ENCODE peak calls at places on chromosomes 16 and 17, in eight cellular contexts. K is WERI-Rb-1; O is cardiac fibroblast; L is heart right ventricle; N is CD4-positive, alpha-beta T cell; J is K562; T is fibroblast of villous mesenchyme; F is AG04449. Z is an unnamed sample.

GRCh38 chr17:79922161-79922569 is 82.9 kb upstream of the CBX4 start:
- DNase-seq in J (no peak), T (no peak), L (no peak), K (no peak), F (no peak), O (no peak), N (no peak), Z (no peak)

GRCh38 chr16:47132310-47132709 is 11.4 kb downstream of the NETO2 start:
- DNase-seq in J (no peak), N (no peak), K (no peak), O (no peak), T (no peak), L (no peak), F (no peak), Z (no peak)

GRCh38 chr17:57721967-57722703 is 23.0 kb downstream of the CCDC182 start:
- DNase-seq in O (no peak), F (no peak), J (no peak), T (no peak), N (no peak), K (no peak), L (no peak), Z (no peak)

GRCh38 chr16:72474511-72475123 is 302.7 kb upstream of the PMFBP1 start:
- DNase-seq in N (no peak), T (peak), O (peak), K (no peak), L (no peak), J (no peak), F (peak), Z (no peak)

GRCh38 chr16:81008151-81008789 is 1.3 kb downstream of the CENPN start:
- DNase-seq in F (no peak), L (no peak), T (no peak), K (no peak), O (no peak), J (no peak), N (no peak), Z (no peak)

GRCh38 chr17:74433421-74434121 is 1.7 kb downstream of the GPRC5C start:
- DNase-seq in L (no peak), F (no peak), O (no peak), J (peak), K (no peak), N (no peak), T (no peak), Z (no peak)

GRCh38 chr17:39634384-39634871 is 2.5 kb upstream of the STARD3 start:
- DNase-seq in F (no peak), O (peak), N (no peak), T (peak), K (peak), J (peak), L (no peak), Z (no peak)

GRCh38 chr17:17420561-17421269 is 56.1 kb upstream of the MED9 start:
- DNase-seq in N (no peak), K (no peak), T (peak), J (no peak), O (peak), L (peak), F (no peak), Z (no peak)

GRCh38 chr17:78236362-78237127 is 5.1 kb downstream of the TMEM235 start:
- DNase-seq in N (no peak), O (no peak), J (no peak), K (peak), T (no peak), L (no peak), F (no peak), Z (no peak)

GRCh38 chr16:74622005-74622404 is 15.1 kb upstream of the GLG1 start:
- DNase-seq in L (no peak), K (peak), F (no peak), N (no peak), J (no peak), T (no peak), O (no peak), Z (no peak)

GRCh38 chr17:73791644-73792043 is 147.4 kb upstream of the SDK2 start:
- DNase-seq in N (no peak), O (no peak), K (no peak), F (no peak), J (no peak), L (no peak), T (no peak), Z (no peak)

GRCh38 chr16:86631441-86631840 is 53.1 kb downstream of the FOXL1 start:
- DNase-seq in O (peak), F (no peak), T (peak), N (no peak), L (no peak), J (no peak), K (no peak), Z (no peak)

GRCh38 chr17:80649672-80650338 is 105.2 kb downstream of the RPTOR start:
- DNase-seq in J (peak), L (peak), K (peak), F (peak), O (peak), N (peak), T (peak), Z (peak)

GRCh38 chr17:53032861-53033271 is 789.9 kb upstream of the KIF2B start:
- DNase-seq in J (no peak), L (peak), F (no peak), O (peak), T (no peak), K (peak), N (no peak), Z (no peak)

GRCh38 chr17:50219939-50220465 is 18.6 kb upstream of the COL1A1 start:
- DNase-seq in O (peak), N (no peak), L (no peak), J (no peak), K (no peak), T (peak), F (no peak), Z (no peak)

GRCh38 chr17:55411463-55411855 is 10.2 kb downstream of the MMD start:
- DNase-seq in F (no peak), O (no peak), J (no peak), T (no peak), N (no peak), L (no peak), K (no peak), Z (no peak)

GRCh38 chr16:67718668-67719047 is 458 bp downstream of the GFOD2 start:
- DNase-seq in T (peak), F (no peak), O (no peak), L (no peak), K (no peak), N (no peak), J (no peak), Z (no peak)

GRCh38 chr17:40364121-40364861 is at the start of gene GJD3:
- DNase-seq in L (peak), F (no peak), N (no peak), K (no peak), O (no peak), T (no peak), J (no peak), Z (no peak)

GRCh38 chr16:52741386-52741785 is 194.4 kb upstream of the TOX3 start:
- DNase-seq in F (no peak), K (no peak), L (no peak), T (no peak), J (no peak), O (no peak), N (no peak), Z (no peak)

GRCh38 chr16:86576591-86577313 is 1.6 kb upstream of the FOXL1 start:
- DNase-seq in F (no peak), T (peak), K (no peak), O (peak), J (peak), L (no peak), N (no peak), Z (no peak)

GRCh38 chr17:66772148-66772812 is 62.6 kb upstream of the CACNG5 start:
- DNase-seq in T (no peak), K (no peak), F (no peak), L (no peak), N (no peak), O (no peak), J (no peak), Z (no peak)

GRCh38 chr17:64358261-64358788 is 32.3 kb downstream of the PECAM1 start:
- DNase-seq in K (no peak), O (no peak), L (no peak), T (peak), J (no peak), N (no peak), F (no peak), Z (no peak)

GRCh38 chr17:64009571-64010402 is 10.6 kb downstream of the ICAM2 start:
- DNase-seq in K (no peak), L (no peak), O (peak), F (no peak), J (no peak), N (no peak), T (no peak), Z (no peak)

DNA sequence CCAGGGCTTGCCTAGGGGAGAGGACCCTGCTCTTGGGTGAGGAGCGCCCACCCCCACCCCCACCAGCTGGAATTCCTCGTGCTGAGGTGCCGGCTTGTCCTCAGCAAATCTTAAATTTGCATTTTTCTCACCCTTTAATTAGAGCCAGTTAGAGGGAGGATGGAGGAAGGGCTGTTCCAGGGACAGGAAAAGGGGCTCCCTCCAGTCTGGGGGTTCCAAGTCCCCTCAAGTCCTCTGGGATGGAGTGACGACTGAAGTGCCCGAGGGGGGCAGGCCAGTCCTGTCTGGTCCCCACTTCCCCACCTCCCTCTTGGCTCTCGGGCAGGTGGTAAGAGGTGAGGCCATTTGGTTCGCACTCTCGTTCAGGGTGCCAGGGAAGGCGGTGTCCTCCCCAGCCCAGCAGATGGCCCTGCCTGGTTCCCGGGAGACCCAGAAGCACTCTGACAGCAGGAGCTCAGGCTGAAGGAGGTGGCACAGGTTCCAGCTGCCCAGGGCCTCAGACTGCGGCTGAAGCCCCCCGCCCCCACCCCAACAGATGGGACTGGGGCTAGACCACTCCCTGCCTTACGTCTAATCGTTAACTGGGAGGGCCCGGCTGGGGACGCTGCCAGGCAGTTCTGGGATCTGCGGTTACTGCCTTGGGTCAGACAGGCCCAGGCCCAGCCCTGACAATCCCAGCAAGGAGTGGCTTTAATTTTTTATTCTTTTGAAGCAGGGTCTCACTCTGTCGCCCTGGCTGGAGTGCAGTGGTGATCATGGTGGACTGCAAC is 2.2 kb downstream of the RAB26 start:
- DNase-seq in K (peak), T (peak), N (no peak), O (peak), F (no peak), L (no peak), J (no peak), Z (no peak)
- TF ChIP-seq CTCF in K (peak), T (peak), N (no peak), O (no peak), F (peak), L (no peak), J (no peak), Z (no peak)

GRCh38 chr17:76517638-76518038 is 16.4 kb upstream of the RHBDF2 start:
- DNase-seq in L (no peak), N (no peak), F (no peak), T (no peak), O (no peak), J (no peak), K (no peak), Z (no peak)
- TF ChIP-seq CTCF in L (no peak), N (no peak), F (no peak), T (no peak), O (no peak), J (no peak), K (no peak), Z (no peak)

DNA sequence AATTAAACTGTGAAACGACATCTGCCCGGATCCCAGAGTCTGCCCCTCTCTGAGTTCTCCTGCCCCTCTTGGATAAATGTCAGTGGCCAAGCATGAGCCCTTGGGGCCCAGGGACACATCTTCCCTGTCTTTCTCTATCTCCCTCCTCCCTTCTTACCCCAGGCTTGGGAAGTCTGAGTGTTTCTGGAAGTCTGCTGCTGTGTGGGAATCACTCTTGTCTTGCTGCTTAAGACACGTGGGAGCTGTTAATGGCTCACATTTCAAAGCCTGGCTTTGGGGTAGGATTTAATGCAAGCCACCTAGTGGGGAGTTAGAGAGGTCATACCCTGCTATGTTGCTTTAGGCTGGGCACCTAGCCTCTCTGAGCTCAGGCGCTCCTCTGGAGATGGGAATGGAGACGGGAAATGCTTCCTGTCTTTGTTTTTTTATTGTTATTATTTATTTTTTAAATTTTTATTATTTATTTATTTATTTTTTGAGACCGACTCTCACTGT is 218.5 kb upstream of the CIBAR2 start:
- DNase-seq in N (no peak), L (no peak), O (peak), T (peak), J (peak), K (peak), F (peak), Z (peak)
- TF ChIP-seq CTCF in N (peak), L (no peak), O (peak), T (peak), J (peak), K (peak), F (peak), Z (peak)

DNA sequence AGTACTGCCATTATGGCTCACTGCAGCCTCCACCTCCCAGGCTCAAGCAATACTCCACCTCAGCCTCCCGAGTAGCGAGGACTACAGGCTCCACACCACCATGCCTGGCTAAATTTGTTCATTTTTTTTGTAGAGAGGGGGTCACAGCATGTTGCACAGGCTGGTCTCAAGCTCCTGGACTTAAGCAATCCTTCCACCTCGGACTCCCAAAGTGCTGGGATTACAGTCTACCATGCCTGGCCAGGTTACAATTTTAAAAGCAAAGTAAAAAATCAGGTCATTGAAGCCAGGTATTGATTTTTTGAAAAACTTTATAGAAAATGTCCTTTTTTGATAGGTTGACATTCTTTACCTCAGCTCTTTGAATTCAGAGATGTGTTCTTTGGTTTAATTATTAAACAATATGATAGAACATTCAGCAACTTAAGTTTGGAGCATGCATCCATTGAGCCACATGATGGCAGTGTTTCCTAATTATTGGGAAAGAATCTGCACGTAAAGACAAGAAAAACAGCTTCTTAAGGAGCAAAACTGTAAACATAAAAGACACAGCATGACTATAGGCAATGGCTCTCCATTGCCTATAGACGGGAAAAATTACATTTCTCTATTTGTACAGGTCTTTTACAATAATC is 1.7 kb upstream of the SLC16A11 start:
- DNase-seq in N (no peak), K (no peak), O (peak), F (peak), L (no peak), J (no peak), T (peak), Z (peak)
- TF ChIP-seq CTCF in N (peak), K (peak), O (peak), F (peak), L (peak), J (peak), T (peak), Z (peak)

GRCh38 chr16:55033225-55034156 is 102.8 kb downstream of the IRX5 start:
- DNase-seq in F (no peak), O (no peak), L (no peak), N (no peak), K (no peak), J (no peak), T (no peak), Z (no peak)

GRCh38 chr16:55037051-55037450 is 106.4 kb downstream of the IRX5 start:
- DNase-seq in N (no peak), K (no peak), L (no peak), J (no peak), O (no peak), T (no peak), F (no peak), Z (no peak)

GRCh38 chr16:55036371-55036821 is 105.7 kb downstream of the IRX5 start:
- DNase-seq in J (no peak), N (no peak), O (no peak), T (no peak), L (no peak), F (no peak), K (no peak), Z (no peak)

GRCh38 chr16:55035956-55036355 is 105.3 kb downstream of the IRX5 start:
- DNase-seq in K (no peak), J (no peak), L (no peak), F (no peak), O (no peak), T (no peak), N (no peak), Z (no peak)

DNA sequence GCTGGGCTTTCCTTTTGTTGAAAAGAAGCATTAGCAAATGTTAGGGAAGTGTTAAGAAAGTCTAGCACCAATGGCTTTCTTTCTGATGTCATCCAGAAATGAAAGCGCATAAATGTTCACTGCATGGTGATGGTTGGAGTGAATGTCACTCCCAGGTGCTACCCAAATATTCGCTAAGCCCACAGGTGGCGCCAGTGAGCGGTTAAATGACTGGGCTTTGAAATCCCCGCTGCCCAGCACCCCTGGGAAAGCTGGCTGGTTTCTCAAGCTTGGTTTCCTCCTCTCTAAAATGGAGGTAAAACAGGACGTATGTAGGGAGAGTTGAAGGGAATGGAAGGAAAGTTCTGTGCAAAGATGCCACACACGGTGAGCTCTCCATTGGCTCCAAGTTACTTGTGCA is 104.4 kb downstream of the IRX5 start:
- DNase-seq in L (no peak), J (peak), O (peak), N (no peak), F (no peak), T (no peak), K (peak), Z (peak)
- TF ChIP-seq CTCF in L (no peak), J (peak), O (peak), N (no peak), F (peak), T (peak), K (peak), Z (peak)

DNA sequence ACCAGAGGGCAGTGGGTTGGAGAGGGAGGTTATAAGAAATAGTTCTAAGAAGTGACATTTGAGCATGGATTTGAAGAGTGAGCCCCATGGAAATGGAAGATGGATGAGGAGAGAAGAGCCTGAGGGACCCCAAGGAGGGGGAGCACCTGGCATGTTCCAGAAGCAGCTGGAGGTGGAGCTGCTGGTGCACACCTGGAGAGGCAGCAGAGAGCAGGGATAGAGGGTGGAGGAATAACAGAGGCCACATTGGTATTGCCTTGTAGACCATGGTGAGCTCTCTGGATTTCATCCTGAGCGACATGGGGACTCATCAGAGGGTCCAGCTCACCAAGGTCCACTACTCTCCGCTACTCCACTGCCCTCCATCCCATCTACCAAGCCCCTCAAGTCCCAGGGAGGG is 22.3 kb upstream of the KDM8 start:
- DNase-seq in T (no peak), O (no peak), L (no peak), N (no peak), F (no peak), K (no peak), J (no peak), Z (no peak)
- TF ChIP-seq CTCF in T (peak), O (no peak), L (no peak), N (no peak), F (no peak), K (peak), J (peak), Z (no peak)

GRCh38 chr17:4104506-4104905 is 38.3 kb downstream of the ZZEF1 start:
- DNase-seq in J (no peak), N (no peak), L (no peak), O (no peak), F (no peak), K (no peak), T (no peak), Z (no peak)

GRCh38 chr17:4109424-4109823 is 33.4 kb downstream of the ZZEF1 start:
- DNase-seq in N (no peak), T (no peak), K (peak), J (no peak), O (no peak), F (no peak), L (no peak), Z (no peak)

GRCh38 chr17:4105232-4105631 is 37.6 kb downstream of the ZZEF1 start:
- DNase-seq in O (no peak), K (no peak), T (no peak), F (no peak), N (no peak), L (no peak), J (no peak), Z (no peak)

GRCh38 chr17:4110152-4110551 is 32.7 kb downstream of the ZZEF1 start:
- DNase-seq in F (peak), N (no peak), L (no peak), O (peak), T (peak), J (no peak), K (no peak), Z (no peak)

GRCh38 chr17:4108397-4108796 is 34.4 kb downstream of the ZZEF1 start:
- DNase-seq in O (no peak), J (no peak), T (no peak), L (no peak), N (no peak), F (no peak), K (no peak), Z (no peak)
- TF ChIP-seq CTCF in O (no peak), J (no peak), T (no peak), L (no peak), N (no peak), F (no peak), K (no peak), Z (no peak)

DNA sequence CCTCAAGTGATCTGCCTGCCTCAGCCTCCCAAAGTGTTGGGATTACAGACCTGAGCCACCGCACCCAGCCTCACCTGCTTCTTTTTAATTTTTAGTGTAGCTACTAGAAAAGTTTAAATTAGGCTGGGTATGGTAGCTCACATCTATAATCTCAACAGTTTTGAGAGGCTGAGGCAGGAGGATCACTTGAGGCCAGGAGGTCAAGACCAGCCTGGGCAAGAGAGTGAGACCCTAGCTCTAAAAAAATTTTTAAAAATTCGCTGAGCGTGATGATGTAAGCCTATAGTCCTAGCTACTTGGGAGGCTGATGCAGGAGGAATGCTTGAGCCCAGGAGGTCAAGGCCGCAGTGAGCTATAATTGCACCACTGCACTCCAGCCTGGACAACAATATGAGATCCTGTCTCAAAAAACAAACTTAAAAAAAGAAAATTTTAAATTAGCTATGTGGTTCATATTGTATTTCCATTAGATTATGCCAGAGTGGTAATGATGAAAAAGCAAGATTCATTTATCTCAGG is 34.9 kb downstream of the TXNDC11 start:
- DNase-seq in K (no peak), N (no peak), L (no peak), O (no peak), J (no peak), T (no peak), F (no peak), Z (no peak)
- TF ChIP-seq CTCF in K (no peak), N (no peak), L (no peak), O (no peak), J (no peak), T (no peak), F (no peak), Z (no peak)